ENCODE peak calls at places on chromosomes 1 and 21, in six cellular contexts. H is HCT116, J is K562, Y is GM12878, A is HepG2, S is H1. Q is an unnamed sample.

GRCh38 chr21:28642891-28643290 is 349.8 kb downstream of the LTN1 start:
- DNase-seq in H (no peak), J (no peak), Y (no peak), A (no peak), S (no peak), Q (no peak)

GRCh38 chr1:14238472-14239059 is 359.9 kb upstream of the KAZN start:
- DNase-seq in H (no peak), J (no peak), Y (no peak), A (no peak), S (no peak), Q (no peak)

GRCh38 chr1:158095737-158096335 is 84.9 kb upstream of the CD1D start:
- DNase-seq in H (no peak), J (peak), Y (no peak), A (no peak), S (peak), Q (no peak)

GRCh38 chr1:200075938-200076546 is 48.5 kb downstream of the NR5A2 start:
- DNase-seq in H (peak), J (no peak), Y (no peak), A (peak), S (no peak), Q (no peak)

GRCh38 chr1:229133734-229134265 is 137.1 kb upstream of the RAB4A start:
- DNase-seq in H (no peak), J (no peak), Y (no peak), A (no peak), S (no peak), Q (no peak)

GRCh38 chr1:93699676-93700168 is 18.1 kb upstream of the BCAR3 start:
- DNase-seq in H (no peak), J (no peak), Y (no peak), A (no peak), S (no peak), Q (no peak)

GRCh38 chr1:91278754-91279153 is 125.9 kb downstream of the HFM1 start:
- DNase-seq in H (peak), J (peak), Y (no peak), A (peak), S (no peak), Q (peak)

GRCh38 chr1:48035371-48036141 is 38.4 kb upstream of the TRABD2B start:
- DNase-seq in H (no peak), J (no peak), Y (no peak), A (no peak), S (no peak), Q (no peak)

GRCh38 chr21:42187976-42188653 is 30.8 kb upstream of the ABCG1 start:
- DNase-seq in H (no peak), J (no peak), Y (peak), A (no peak), S (no peak), Q (no peak)

GRCh38 chr21:31354604-31355443 is 10.8 kb upstream of the TIAM1 start:
- DNase-seq in H (peak), J (no peak), Y (peak), A (no peak), S (no peak), Q (no peak)

GRCh38 chr1:175182347-175182746 is 10.2 kb downstream of the KIAA0040 start:
- DNase-seq in H (no peak), J (no peak), Y (no peak), A (no peak), S (no peak), Q (no peak)

GRCh38 chr1:78101514-78101913 is 55.7 kb downstream of the GIPC2 start:
- DNase-seq in H (peak), J (no peak), Y (no peak), A (peak), S (no peak), Q (peak)

GRCh38 chr1:208654241-208654640 is 410.1 kb upstream of the PLXNA2 start:
- DNase-seq in H (peak), J (peak), Y (no peak), A (peak), S (no peak), Q (peak)

GRCh38 chr1:37994886-37995566 is 5.2 kb upstream of the SF3A3 start:
- DNase-seq in H (no peak), J (no peak), Y (no peak), A (no peak), S (no peak), Q (no peak)

GRCh38 chr1:37763791-37764741 is 854 bp downstream of the EPHA10 start:
- DNase-seq in H (no peak), J (peak), Y (no peak), A (peak), S (peak), Q (peak)

GRCh38 chr1:182080955-182081582 is 19.6 kb upstream of the ZNF648 start:
- DNase-seq in H (peak), J (peak), Y (no peak), A (peak), S (peak), Q (peak)

GRCh38 chr1:222618001-222618879 is at the start of gene MIA3:
- DNase-seq in H (no peak), J (peak), Y (no peak), A (peak), S (peak), Q (no peak)

GRCh38 chr1:206851611-206852010 is 13.8 kb upstream of the IL20 start:
- DNase-seq in H (no peak), J (no peak), Y (no peak), A (no peak), S (no peak), Q (no peak)

GRCh38 chr1:37673920-37674319 is 18.4 kb upstream of the CDCA8 start:
- DNase-seq in H (no peak), J (peak), Y (no peak), A (no peak), S (no peak), Q (no peak)

GRCh38 chr1:231417503-231417902 is 4.6 kb downstream of the EGLN1 start:
- DNase-seq in H (no peak), J (no peak), Y (no peak), A (peak), S (no peak), Q (no peak)

GRCh38 chr21:29524055-29524454 is 225.3 kb downstream of the BACH1 start:
- DNase-seq in H (no peak), J (no peak), Y (no peak), A (no peak), S (no peak), Q (no peak)

GRCh38 chr21:41824466-41825207 is 54.5 kb downstream of the PRDM15 start:
- DNase-seq in H (no peak), J (no peak), Y (no peak), A (no peak), S (no peak), Q (no peak)

GRCh38 chr1:97529600-97529999 is 391.2 kb downstream of the DPYD start:
- DNase-seq in H (no peak), J (no peak), Y (no peak), A (no peak), S (no peak), Q (no peak)

GRCh38 chr1:146029097-146029496 is 7.6 kb upstream of the HJV start:
- DNase-seq in H (no peak), J (no peak), Y (no peak), A (no peak), S (no peak), Q (no peak)

GRCh38 chr21:24939288-24939687 is 668.0 kb downstream of the MRPL39 start:
- DNase-seq in H (no peak), J (no peak), Y (no peak), A (no peak), S (no peak), Q (no peak)

GRCh38 chr1:245953876-245954660 is 553.0 kb downstream of the SMYD3 start:
- DNase-seq in H (no peak), J (no peak), Y (peak), A (no peak), S (no peak), Q (no peak)

GRCh38 chr1:186574951-186575747 is 105.1 kb downstream of the PTGS2 start:
- DNase-seq in H (no peak), J (no peak), Y (no peak), A (no peak), S (no peak), Q (no peak)

GRCh38 chr1:90347366-90347765 is 352.5 kb downstream of the ZNF326 start:
- DNase-seq in H (no peak), J (no peak), Y (no peak), A (no peak), S (no peak), Q (no peak)

GRCh38 chr1:198238121-198238520 is 81.3 kb downstream of the NEK7 start:
- DNase-seq in H (no peak), J (no peak), Y (no peak), A (no peak), S (no peak), Q (no peak)

DNA sequence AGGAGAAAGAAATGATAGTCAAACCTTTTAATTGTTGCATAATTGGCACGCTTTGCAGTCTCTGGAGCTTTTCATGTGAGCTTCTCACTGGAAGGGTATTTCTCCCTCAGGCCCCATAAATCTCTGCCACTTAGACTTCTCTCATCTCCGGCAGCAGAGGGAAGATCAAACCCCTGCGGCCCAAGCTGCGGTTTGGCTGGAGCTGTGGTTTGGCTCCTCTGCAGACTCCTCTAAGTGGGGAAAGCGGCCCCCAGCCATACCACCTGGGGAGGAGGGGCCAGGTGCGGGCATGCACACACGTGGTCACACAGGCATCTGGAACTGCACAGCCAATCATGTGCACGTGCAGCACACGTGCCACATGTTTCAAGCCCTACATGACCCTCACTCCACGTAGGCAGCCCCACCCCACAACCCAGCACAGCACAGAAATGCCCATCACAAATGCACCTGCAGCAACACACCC is 58.3 kb downstream of the UBE2T start:
- DNase-seq in H (peak), J (no peak), Y (no peak), A (no peak), S (no peak), Q (no peak)
- TF ChIP-seq ZNF274 in H (no peak), J (no peak), Y (no peak), A (no peak), S (no peak), Q (no peak)

GRCh38 chr1:25819496-25820246 is at the start of gene MTFR1L:
- DNase-seq in H (peak), J (peak), Y (peak), A (peak), S (peak), Q (peak)

GRCh38 chr1:25821112-25821476 is 1.3 kb downstream of the MTFR1L start:
- DNase-seq in H (no peak), J (no peak), Y (no peak), A (no peak), S (no peak), Q (no peak)

GRCh38 chr1:25820247-25821111 is 725 bp downstream of the MTFR1L start:
- DNase-seq in H (no peak), J (peak), Y (peak), A (peak), S (peak), Q (peak)

GRCh38 chr1:25818569-25818968 is 1.2 kb upstream of the MTFR1L start:
- DNase-seq in H (no peak), J (no peak), Y (no peak), A (peak), S (no peak), Q (no peak)

DNA sequence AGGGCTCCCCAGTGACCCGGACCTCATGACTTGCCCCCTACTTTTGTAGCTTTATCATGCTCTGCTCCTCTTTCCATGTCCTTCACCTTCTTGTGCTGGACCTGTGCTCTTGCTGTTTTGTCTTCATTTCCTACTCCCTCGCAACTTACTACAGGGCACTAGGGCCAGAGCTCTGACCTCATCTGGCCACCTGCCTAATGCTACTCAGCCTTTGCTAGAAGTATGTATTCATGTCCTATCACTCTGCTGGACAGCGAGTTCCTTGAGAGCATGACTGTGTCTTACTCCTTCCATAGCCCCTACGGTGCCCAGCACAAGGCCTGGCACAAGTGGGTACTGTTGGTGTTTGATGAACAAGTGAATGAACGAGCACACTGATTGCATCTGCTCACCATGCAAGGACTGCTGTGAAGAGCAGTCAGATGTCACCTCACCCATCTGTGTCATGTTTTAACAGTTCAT is 1.9 kb downstream of the MTFR1L start:
- DNase-seq in H (no peak), J (no peak), Y (no peak), A (no peak), S (no peak), Q (no peak)
- H3K9ac ChIP-seq in H (no peak), J (peak), Y (peak), A (peak), S (no peak), Q (no peak)

GRCh38 chr1:151539321-151540020 is 638 bp upstream of the TUFT1 start:
- DNase-seq in H (peak), J (peak), Y (peak), A (peak), S (no peak), Q (no peak)
- TF ChIP-seq ZNF274 in H (no peak), J (no peak), Y (no peak), A (no peak), S (no peak), Q (no peak)

DNA sequence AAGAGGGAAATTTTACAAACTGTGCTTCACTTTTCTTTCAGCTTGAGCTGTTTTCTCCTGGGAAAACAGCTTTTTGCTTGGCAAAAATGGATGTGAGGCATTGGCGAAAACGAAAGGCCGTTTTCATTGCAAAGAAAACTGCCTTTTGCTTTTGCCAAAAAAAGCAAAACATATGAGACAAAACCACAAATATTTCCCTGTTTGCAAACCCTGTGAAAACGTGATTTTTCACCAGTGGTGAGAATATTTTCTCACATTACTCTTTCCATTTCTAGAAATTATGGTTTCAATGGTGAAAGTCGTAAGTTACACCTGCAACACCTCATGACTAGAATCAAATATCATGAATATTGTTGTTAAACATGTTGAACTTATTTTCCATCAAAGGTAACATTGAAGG is 74.0 kb upstream of the ZBTB18 start:
- DNase-seq in H (no peak), J (no peak), Y (no peak), A (no peak), S (no peak), Q (no peak)
- H3K9ac ChIP-seq in H (no peak), J (no peak), Y (no peak), A (no peak), S (no peak), Q (no peak)

DNA sequence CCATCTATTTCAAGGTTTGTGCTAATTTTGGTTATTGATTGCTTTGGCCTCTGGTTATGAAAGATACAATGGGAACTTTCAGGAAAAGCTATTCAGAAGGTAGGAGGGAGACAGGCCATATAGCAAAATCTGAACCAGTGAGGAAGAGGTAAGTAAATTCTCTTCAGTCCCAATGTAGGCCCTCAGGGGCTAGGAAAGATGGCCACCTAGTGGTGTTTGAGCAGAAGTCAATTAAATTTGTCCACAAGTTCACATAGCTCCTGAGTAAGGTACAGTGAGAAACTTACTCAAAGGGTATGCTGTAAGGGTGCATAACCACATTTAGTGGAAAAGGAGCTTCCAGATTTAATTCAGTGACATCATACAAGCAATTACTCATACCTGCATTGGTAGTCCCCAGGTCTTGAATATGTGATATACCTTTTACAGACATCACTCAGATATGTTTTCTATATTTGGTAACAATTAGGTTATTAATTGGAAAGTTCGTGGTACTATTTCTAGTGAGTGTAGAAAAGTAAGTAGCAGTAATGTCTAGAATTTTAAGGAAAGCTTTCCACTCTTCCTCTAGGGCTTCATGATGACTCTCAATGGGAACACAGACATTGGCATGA is 21.4 kb upstream of the FMO1 start:
- DNase-seq in H (peak), J (peak), Y (peak), A (peak), S (no peak), Q (peak)
- TF ChIP-seq ZNF274 in H (no peak), J (no peak), Y (no peak), A (no peak), S (no peak), Q (no peak)

DNA sequence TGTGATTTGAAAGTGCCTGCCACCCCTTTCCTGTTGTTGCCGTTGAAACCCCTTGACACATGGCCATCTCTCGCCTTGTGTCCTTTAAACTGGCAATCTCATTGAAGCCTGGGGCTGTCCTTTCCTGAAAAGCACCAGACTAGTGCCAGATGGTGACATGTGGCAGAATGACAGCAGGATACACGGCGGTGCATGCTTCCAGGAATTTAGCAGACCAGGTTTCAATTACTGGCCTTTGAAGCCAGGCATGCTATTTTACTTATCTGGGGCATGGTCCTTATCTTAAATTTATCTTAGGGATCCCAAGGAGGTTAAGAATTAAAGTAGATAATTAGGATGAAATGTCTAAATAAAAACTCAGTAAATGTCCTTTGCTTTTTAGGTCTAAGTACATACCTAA is 15.2 kb downstream of the PLPPR4 start:
- DNase-seq in H (no peak), J (no peak), Y (no peak), A (no peak), S (no peak), Q (no peak)
- H3K9ac ChIP-seq in H (no peak), J (no peak), Y (no peak), A (no peak), S (no peak), Q (no peak)

GRCh38 chr1:109017134-109017533 is 24.8 kb downstream of the WDR47 start:
- DNase-seq in H (no peak), J (no peak), Y (no peak), A (no peak), S (no peak), Q (no peak)

GRCh38 chr1:109011335-109011734 is 30.6 kb downstream of the WDR47 start:
- DNase-seq in H (no peak), J (no peak), Y (no peak), A (peak), S (no peak), Q (no peak)
- TF ChIP-seq ZNF274 in H (no peak), J (no peak), Y (no peak), A (no peak), S (no peak), Q (no peak)